ENCODE peak calls at places on chromosomes 2 and 18, in four cellular contexts. W is nucleus accumbens, H is GM13976, V is right cardiac atrium. Q is an unnamed sample.

GRCh38 chr2:205720451-205720902 is 38.2 kb downstream of the NRP2 start:
- DNase-seq in W (no peak), H (no peak), V (no peak), Q (no peak)

GRCh38 chr2:111194835-111195621 is 74.3 kb downstream of the BCL2L11 start:
- DNase-seq in W (no peak), H (peak), V (no peak), Q (no peak)

GRCh38 chr2:231807020-231807419 is 20.8 kb downstream of the COPS7B start:
- DNase-seq in W (no peak), H (no peak), V (no peak), Q (no peak)

GRCh38 chr2:196247114-196247978 is 76.0 kb upstream of the STK17B start:
- DNase-seq in W (no peak), H (no peak), V (no peak), Q (no peak)

GRCh38 chr2:19746611-19747309 is 155.0 kb downstream of the TTC32 start:
- DNase-seq in W (no peak), H (peak), V (no peak), Q (no peak)

GRCh38 chr2:105042189-105042588 is 4.3 kb downstream of the MRPS9 start:
- DNase-seq in W (no peak), H (no peak), V (peak), Q (no peak)

GRCh38 chr18:58268849-58269248 is 224.8 kb downstream of the NEDD4L start:
- DNase-seq in W (no peak), H (no peak), V (no peak), Q (no peak)

GRCh38 chr2:231172020-231172419 is 26.4 kb upstream of the ARMC9 start:
- DNase-seq in W (no peak), H (no peak), V (no peak), Q (no peak)

GRCh38 chr18:5173646-5174045 is 23.4 kb downstream of the AKAIN1 start:
- DNase-seq in W (no peak), H (no peak), V (no peak), Q (no peak)

GRCh38 chr2:158138255-158138654 is 36.6 kb downstream of the UPP2 start:
- DNase-seq in W (no peak), H (no peak), V (no peak), Q (no peak)

GRCh38 chr2:98533547-98533946 is 74.8 kb downstream of the COA5 start:
- DNase-seq in W (no peak), H (no peak), V (no peak), Q (no peak)

GRCh38 chr2:105744909-105745853 is at the start of gene NCK2:
- DNase-seq in W (no peak), H (peak), V (peak), Q (peak)

GRCh38 chr18:56166914-56167313 is 471.5 kb downstream of the TXNL1 start:
- DNase-seq in W (no peak), H (no peak), V (no peak), Q (no peak)

GRCh38 chr2:240879105-240879504 is 10.5 kb downstream of the AGXT start:
- DNase-seq in W (no peak), H (no peak), V (peak), Q (no peak)

GRCh38 chr2:128420131-128420530 is 101.5 kb upstream of the HS6ST1 start:
- DNase-seq in W (no peak), H (no peak), V (no peak), Q (no peak)

GRCh38 chr2:205539603-205540002 is 142.7 kb upstream of the NRP2 start:
- DNase-seq in W (no peak), H (no peak), V (no peak), Q (no peak)

GRCh38 chr2:134177351-134177931 is 76.4 kb upstream of the MGAT5 start:
- DNase-seq in W (no peak), H (no peak), V (no peak), Q (no peak)

GRCh38 chr2:64273524-64274398 is 129.5 kb upstream of the PELI1 start:
- DNase-seq in W (no peak), H (no peak), V (peak), Q (no peak)

GRCh38 chr2:6384341-6384740 is 481.4 kb downstream of the CMPK2 start:
- DNase-seq in W (no peak), H (no peak), V (no peak), Q (no peak)

GRCh38 chr18:46013484-46014189 is 46.5 kb upstream of the EPG5 start:
- DNase-seq in W (no peak), H (peak), V (no peak), Q (no peak)

GRCh38 chr18:33837191-33837590 is 259.2 kb downstream of the ASXL3 start:
- DNase-seq in W (no peak), H (no peak), V (no peak), Q (no peak)

GRCh38 chr2:173797586-173798263 is 167.4 kb downstream of the SP3 start:
- DNase-seq in W (no peak), H (no peak), V (no peak), Q (no peak)

GRCh38 chr2:43764086-43764710 is 9.6 kb upstream of the DYNC2LI1 start:
- DNase-seq in W (no peak), H (no peak), V (no peak), Q (no peak)

GRCh38 chr2:134401789-134402188 is 147.9 kb downstream of the MGAT5 start:
- DNase-seq in W (no peak), H (no peak), V (no peak), Q (no peak)

GRCh38 chr2:63614448-63614968 is 25.7 kb downstream of the MDH1 start:
- DNase-seq in W (no peak), H (no peak), V (no peak), Q (no peak)

GRCh38 chr2:128064353-128064752 is 26.6 kb upstream of the UGGT1 start:
- DNase-seq in W (no peak), H (no peak), V (no peak), Q (no peak)

GRCh38 chr2:25651782-25652455 is 21.5 kb downstream of the DTNB start:
- DNase-seq in W (no peak), H (no peak), V (no peak), Q (no peak)

GRCh38 chr2:62196278-62196901 is 475 bp downstream of the B3GNT2 start:
- DNase-seq in W (no peak), H (no peak), V (no peak), Q (peak)

GRCh38 chr2:227793148-227793722 is 20.4 kb upstream of the CCL20 start:
- DNase-seq in W (no peak), H (no peak), V (no peak), Q (no peak)

GRCh38 chr2:86464654-86465053 is 23.5 kb downstream of the KDM3A start:
- DNase-seq in W (no peak), H (no peak), V (peak), Q (no peak)

GRCh38 chr18:12995952-12996477 is 4.9 kb downstream of the CEP192 start:
- DNase-seq in W (no peak), H (peak), V (no peak), Q (no peak)

GRCh38 chr2:26770986-26771586 is 7.0 kb downstream of the SLC35F6 start:
- DNase-seq in W (peak), H (peak), V (peak), Q (no peak)

Q was measured in CD4-positive, alpha-beta T cell.